ENCODE peak calls at places on chromosome 7, in four cellular contexts. One of them, this sample, is unnamed.

GRCh38 chr7:19242246-19242645 is 97.0 kb upstream of the FERD3L start:
- DNase-seq in NCI-H1694: no peak
- DNase-seq in SW 1271: no peak
- DNase-seq in GM20000: no peak
- DNase-seq in this sample: no peak

GRCh38 chr7:95886501-95887090 is 114.2 kb downstream of the DYNC1I1 start:
- DNase-seq in GM20000: no peak
- DNase-seq in SW 1271: no peak
- DNase-seq in NCI-H1694: no peak
- DNase-seq in this sample: no peak

GRCh38 chr7:22393825-22394458 is 37.0 kb upstream of the RAPGEF5 start:
- DNase-seq in GM20000: no peak
- DNase-seq in NCI-H1694: no peak
- DNase-seq in SW 1271: no peak
- DNase-seq in this sample: no peak

GRCh38 chr7:117322741-117323584 is at the start of gene WNT2:
- DNase-seq in GM20000: peak
- DNase-seq in NCI-H1694: no peak
- DNase-seq in SW 1271: no peak
- DNase-seq in this sample: no peak

GRCh38 chr7:126361183-126361582 is 891.6 kb downstream of the GRM8 start:
- DNase-seq in SW 1271: no peak
- DNase-seq in GM20000: no peak
- DNase-seq in NCI-H1694: no peak
- DNase-seq in this sample: no peak

GRCh38 chr7:104956753-104957450 is 57.1 kb upstream of the KMT2E start:
- DNase-seq in SW 1271: no peak
- DNase-seq in GM20000: peak
- DNase-seq in NCI-H1694: no peak
- DNase-seq in this sample: no peak

GRCh38 chr7:144568234-144568633 is 164.7 kb upstream of the NOBOX start:
- DNase-seq in SW 1271: no peak
- DNase-seq in NCI-H1694: no peak
- DNase-seq in GM20000: no peak
- DNase-seq in this sample: no peak

GRCh38 chr7:2622869-2623697 is 8.7 kb upstream of the TTYH3 start:
- DNase-seq in GM20000: no peak
- DNase-seq in NCI-H1694: peak
- DNase-seq in SW 1271: no peak
- DNase-seq in this sample: peak

GRCh38 chr7:26372738-26373137 is 81.1 kb downstream of the SNX10 start:
- DNase-seq in GM20000: no peak
- DNase-seq in SW 1271: no peak
- DNase-seq in NCI-H1694: no peak
- DNase-seq in this sample: no peak

GRCh38 chr7:121385056-121385799 is 10.9 kb downstream of the FAM3C start:
- DNase-seq in GM20000: no peak
- DNase-seq in SW 1271: no peak
- DNase-seq in NCI-H1694: no peak
- DNase-seq in this sample: no peak

GRCh38 chr7:37645276-37646040 is 38.1 kb upstream of the GPR141 start:
- DNase-seq in SW 1271: no peak
- DNase-seq in GM20000: no peak
- DNase-seq in NCI-H1694: no peak
- DNase-seq in this sample: no peak

GRCh38 chr7:66615699-66616098 is 13.0 kb upstream of the KCTD7 start:
- DNase-seq in NCI-H1694: no peak
- DNase-seq in SW 1271: no peak
- DNase-seq in GM20000: no peak
- DNase-seq in this sample: no peak

This sample was measured in upper lobe of right lung.